ENCODE peak calls at places on chromosomes 13 and 19, in five cellular contexts. S is MCF 10A, P is amniotic epithelial cell, N is caudate nucleus, I is DMS79 treated with DMSO at 0.1 percent for 48 hours. D is an unnamed sample.

GRCh38 chr19:45553464-45553863 is 31.1 kb downstream of the OPA3 start:
- DNase-seq in S (no peak), P (no peak), N (no peak), I (no peak), D (no peak)

GRCh38 chr19:35524181-35524838 is 3.8 kb downstream of the SBSN start:
- DNase-seq in S (no peak), P (no peak), N (no peak), I (no peak), D (no peak)

GRCh38 chr13:49890376-49890775 is 45.8 kb downstream of the SPRYD7 start:
- DNase-seq in S (no peak), P (no peak), N (no peak), I (no peak), D (no peak)

GRCh38 chr19:46000497-46001246 is 5.4 kb downstream of the CCDC61 start:
- DNase-seq in S (peak), P (no peak), N (peak), I (peak), D (peak)

GRCh38 chr19:6233051-6233826 is 46.5 kb downstream of the MLLT1 start:
- DNase-seq in S (peak), P (no peak), N (no peak), I (no peak), D (peak)

GRCh38 chr13:28494861-28495585 is at the start of gene FLT1:
- DNase-seq in S (no peak), P (no peak), N (no peak), I (peak), D (peak)

GRCh38 chr13:27005556-27005955 is 166.1 kb downstream of the USP12 start:
- DNase-seq in S (no peak), P (no peak), N (peak), I (no peak), D (no peak)

GRCh38 chr19:13118424-13119193 is 545 bp downstream of the NACC1 start:
- DNase-seq in S (peak), P (peak), N (no peak), I (peak), D (peak)

GRCh38 chr19:17669419-17669818 is 18.7 kb downstream of the UNC13A start:
- DNase-seq in S (no peak), P (no peak), N (no peak), I (no peak), D (no peak)

GRCh38 chr19:52188822-52189744 is 769 bp upstream of the PPP2R1A start:
- DNase-seq in S (no peak), P (no peak), N (no peak), I (no peak), D (no peak)

GRCh38 chr19:34713262-34713637 is 20.8 kb upstream of the ZNF181 start:
- DNase-seq in S (no peak), P (no peak), N (no peak), I (no peak), D (no peak)